ENCODE peak calls at places on chromosomes 2 and 18, in six cellular contexts. Q, W, G, E, I and S are unnamed samples.
A peak's percentile ranks its signal among the peaks of the same experiment; 100 is the strongest.

GRCh38 chr2:173401716-173402326 is 47.1 kb downstream of the CDCA7 start:
- DNase-seq in Q (no peak), W (no peak), G (no peak), I (no peak), E (peak; percentile 51), S (no peak)

GRCh38 chr18:76875390-76876330 is 53.3 kb downstream of the ZNF236 start:
- DNase-seq in G (no peak), E (peak; percentile 66), Q (no peak), W (no peak), I (peak; percentile 68), S (peak; percentile 80)

GRCh38 chr2:67108231-67108630 is 288.9 kb upstream of the ETAA1 start:
- DNase-seq in E (no peak), G (no peak), I (no peak), Q (no peak), W (no peak), S (no peak)

GRCh38 chr2:131062066-131062465 is 31.2 kb downstream of the FAM168B start:
- DNase-seq in W (no peak), G (no peak), E (no peak), Q (no peak), I (no peak), S (no peak)

GRCh38 chr18:47997338-47997780 is 66.9 kb upstream of the SMAD2 start:
- DNase-seq in G (no peak), E (no peak), Q (no peak), W (no peak), I (peak; percentile 16), S (peak; percentile 90)

GRCh38 chr2:224754129-224754528 is 38.0 kb upstream of the CCDC195 start:
- DNase-seq in Q (no peak), W (no peak), E (no peak), G (peak; percentile 14), I (no peak), S (no peak)

GRCh38 chr2:239012936-239013669 is 165.2 kb downstream of the TWIST2 start:
- DNase-seq in E (no peak), G (no peak), W (no peak), Q (no peak), I (no peak), S (no peak)

GRCh38 chr18:64276736-64277135 is 127.8 kb upstream of the LINC00305 start:
- DNase-seq in G (no peak), Q (no peak), W (no peak), I (no peak), E (no peak), S (no peak)

GRCh38 chr2:224837558-224837957 is 121.4 kb upstream of the CCDC195 start:
- DNase-seq in W (no peak), Q (no peak), G (no peak), I (no peak), E (peak; percentile 73), S (no peak)

GRCh38 chr2:163662141-163662780 is 73.5 kb downstream of the FIGN start:
- DNase-seq in W (no peak), I (no peak), G (no peak), E (no peak), Q (peak; percentile 15), S (no peak)

GRCh38 chr2:191857406-191857805 is 10.5 kb upstream of the CAVIN2 start:
- DNase-seq in I (no peak), G (no peak), E (peak; percentile 83), Q (no peak), W (no peak), S (no peak)

GRCh38 chr2:237627463-237628321 is at the start of gene LRRFIP1:
- DNase-seq in I (no peak), E (peak; percentile 31), G (peak; percentile 77), Q (peak; percentile 92), W (no peak), S (peak; percentile 53)

GRCh38 chr18:58674863-58675472 is 3.7 kb downstream of the MALT1 start:
- DNase-seq in E (peak; percentile 51), W (no peak), G (no peak), Q (no peak), I (no peak), S (no peak)

GRCh38 chr2:155080394-155080793 is 381.9 kb downstream of the KCNJ3 start:
- DNase-seq in W (no peak), Q (no peak), I (no peak), G (no peak), E (no peak), S (no peak)
- H3K27me3 ChIP-seq in W (no peaks in the 10 kb centered on the region), Q (no peaks in the 10 kb centered on the region), I (no peaks in the 10 kb centered on the region), G (no peaks in the 10 kb centered on the region), E (no peaks in the 10 kb centered on the region), S (no peaks in the 10 kb centered on the region)

DNA sequence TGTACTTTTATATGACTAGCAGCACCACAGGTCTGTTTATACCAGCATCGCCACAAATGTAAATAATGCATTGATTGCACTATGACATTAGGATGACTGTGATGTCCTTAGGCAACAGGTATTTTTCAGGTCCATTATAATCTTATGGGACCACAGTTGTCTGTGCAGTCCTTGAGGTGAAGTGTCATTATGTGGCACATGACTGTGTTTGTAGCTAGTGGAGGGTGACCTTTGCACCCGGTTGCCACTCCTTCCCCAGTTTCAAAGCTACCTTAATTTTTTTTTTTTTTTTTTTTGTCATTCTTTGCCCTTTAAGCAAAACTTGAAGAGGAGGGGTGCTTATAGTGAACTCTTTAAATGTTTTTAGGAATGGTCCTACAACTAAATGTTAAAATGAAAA is 386.4 kb downstream of the THSD7B start:
- DNase-seq in G (no peak), Q (no peak), E (peak; percentile 38), I (no peak), W (no peak), S (no peak)
- H3K27ac ChIP-seq in G (no peak overlapping the region), Q (no peak overlapping the region), E (no peak overlapping the region), I (no peak overlapping the region), W (no peak overlapping the region), S (no peak overlapping the region)

GRCh38 chr2:165069131-165069530 is 113.8 kb upstream of the SLC38A11 start:
- DNase-seq in E (no peak), W (no peak), G (no peak), I (no peak), Q (no peak), S (no peak)

GRCh38 chr2:165064743-165065142 is 109.4 kb upstream of the SLC38A11 start:
- DNase-seq in E (no peak), W (no peak), G (no peak), I (no peak), Q (no peak), S (no peak)

GRCh38 chr2:165070089-165070488 is 114.8 kb upstream of the SLC38A11 start:
- DNase-seq in W (no peak), E (no peak), Q (peak; percentile 21), I (no peak), G (no peak), S (no peak)

GRCh38 chr2:165067958-165068612 is 112.8 kb upstream of the SLC38A11 start:
- DNase-seq in Q (no peak), G (no peak), E (peak; percentile 17), I (no peak), W (no peak), S (peak; percentile 90)
- H3K4me3 ChIP-seq in Q (no peak overlapping the region), G (no peak overlapping the region), E (peak overlapping the region; percentile 30), I (no peak overlapping the region), W (no peak overlapping the region), S (peak overlapping the region; percentile 50)

GRCh38 chr2:75130171-75130570 is 69.1 kb downstream of the TACR1 start:
- DNase-seq in I (peak; percentile 9), W (no peak), E (peak; percentile 24), G (no peak), Q (no peak), S (no peak)
- H3K27me3 ChIP-seq in I (no peaks in the 10 kb centered on the region), W (no peaks in the 10 kb centered on the region), E (peaks cover 9% of the 10 kb centered on the region), G (no peaks in the 10 kb centered on the region), Q (no peaks in the 10 kb centered on the region), S (peaks cover 31% of the 10 kb centered on the region)

GRCh38 chr2:104702026-104702425 is 151.9 kb upstream of the POU3F3 start:
- DNase-seq in E (no peak), I (no peak), W (no peak), Q (no peak), G (no peak), S (no peak)

GRCh38 chr2:104704846-104705245 is 149.1 kb upstream of the POU3F3 start:
- DNase-seq in Q (peak; percentile 34), G (no peak), W (no peak), E (no peak), I (no peak), S (no peak)

GRCh38 chr2:104701471-104701911 is 152.4 kb upstream of the POU3F3 start:
- DNase-seq in I (no peak), E (no peak), G (no peak), W (no peak), Q (peak; percentile 59), S (no peak)

GRCh38 chr2:104702451-104702850 is 151.5 kb upstream of the POU3F3 start:
- DNase-seq in W (no peak), I (no peak), E (no peak), Q (no peak), G (no peak), S (no peak)

DNA sequence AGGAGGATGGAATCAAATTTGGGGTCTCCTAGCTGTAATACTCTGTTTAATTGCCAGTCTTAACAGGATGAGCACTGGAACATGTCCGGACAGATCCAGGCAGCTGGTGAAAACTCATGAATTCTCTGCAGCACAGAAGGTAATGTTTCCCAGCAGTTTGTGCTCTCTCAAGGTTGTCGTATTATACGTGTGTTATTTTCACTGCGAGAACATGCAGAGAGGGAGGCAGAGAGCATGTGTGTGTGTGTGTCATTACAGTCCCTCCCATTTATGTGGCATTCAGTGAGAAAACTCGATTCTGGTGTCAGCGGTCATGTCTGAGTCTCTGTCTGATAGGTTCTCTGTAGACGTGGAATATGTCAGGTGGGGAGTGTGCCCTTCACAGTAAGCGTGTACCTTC is 150.2 kb upstream of the POU3F3 start:
- DNase-seq in W (no peak), Q (no peak), E (no peak), I (no peak), G (no peak), S (no peak)
- H3K27ac ChIP-seq in W (no peak overlapping the region), Q (no peak overlapping the region), E (no peak overlapping the region), I (no peak overlapping the region), G (no peak overlapping the region), S (no peak overlapping the region)